ENCODE peak calls at places on chromosomes 6 and 20, in eight cellular contexts. N is skeletal muscle cell; S is activated naive CD4-positive, alpha-beta T cell; B is GM06990; Y is AML-193; Q is progenitor cell of endocrine pancreas; W is mucosa of gallbladder; A is cerebellar cortex. M is an unnamed sample.

GRCh38 chr6:127031511-127031910 is 87.0 kb upstream of the RSPO3 start:
- DNase-seq in N (no peak), S (no peak), B (no peak), Y (no peak), Q (no peak), W (no peak), A (peak; percentile 84), M (no peak)

GRCh38 chr6:54135665-54136370 is 24.6 kb downstream of the MLIP start:
- DNase-seq in N (peak; percentile 35), S (no peak), B (no peak), Y (no peak), Q (no peak), W (peak; percentile 21), A (no peak), M (no peak)

GRCh38 chr6:169799474-169799926 is 48.1 kb downstream of the ERMARD start:
- DNase-seq in N (no peak), S (no peak), B (no peak), Y (no peak), Q (no peak), W (no peak), A (no peak), M (no peak)

GRCh38 chr6:17914651-17915050 is 72.8 kb downstream of the KIF13A start:
- DNase-seq in N (no peak), S (no peak), B (no peak), Y (no peak), Q (no peak), W (no peak), A (no peak), M (no peak)

GRCh38 chr20:37378420-37378784 is 32.5 kb downstream of the SRC start:
- DNase-seq in N (no peak), S (no peak), B (no peak), Y (no peak), Q (no peak), W (no peak), A (no peak), M (no peak)

GRCh38 chr20:45317826-45318225 is 9.7 kb upstream of the MATN4 start:
- DNase-seq in N (no peak), S (no peak), B (no peak), Y (no peak), Q (no peak), W (no peak), A (no peak), M (no peak)

GRCh38 chr20:53003420-53003819 is 31.3 kb downstream of the TSHZ2 start:
- DNase-seq in N (peak; percentile 13), S (no peak), B (no peak), Y (no peak), Q (no peak), W (no peak), A (no peak), M (no peak)

GRCh38 chr6:147043994-147044477 is 160.2 kb upstream of the STXBP5 start:
- DNase-seq in N (no peak), S (no peak), B (no peak), Y (peak; percentile 9), Q (no peak), W (no peak), A (no peak), M (no peak)

GRCh38 chr6:169996652-169997051 is 245.2 kb downstream of the ERMARD start:
- DNase-seq in N (no peak), S (no peak), B (no peak), Y (no peak), Q (no peak), W (no peak), A (no peak), M (no peak)

GRCh38 chr6:149150999-149151398 is 166.5 kb upstream of the TAB2 start:
- DNase-seq in N (no peak), S (no peak), B (no peak), Y (no peak), Q (no peak), W (no peak), A (no peak), M (no peak)